ENCODE peak calls at places on chromosome 20, in seven cellular contexts. One of them, this sample, is unnamed.

GRCh38 chr20:61599061-61599930 is 347.2 kb downstream of the CDH4 start:
- DNase-seq in GM23338: peak; percentile 64
- DNase-seq in AG10803: no peak
- DNase-seq in lower leg skin: no peak
- DNase-seq in AG04450: no peak
- DNase-seq in psoas muscle: no peak
- DNase-seq in upper lobe of right lung: no peak
- DNase-seq in this sample: no peak

GRCh38 chr20:18645851-18646250 is 58.0 kb downstream of the DTD1 start:
- DNase-seq in GM23338: peak; percentile 32
- DNase-seq in psoas muscle: no peak
- DNase-seq in AG04450: no peak
- DNase-seq in upper lobe of right lung: no peak
- DNase-seq in AG10803: peak; percentile 17
- DNase-seq in lower leg skin: no peak
- DNase-seq in this sample: no peak

GRCh38 chr20:20085812-20086211 is 33.5 kb downstream of the CFAP61 start:
- DNase-seq in lower leg skin: no peak
- DNase-seq in GM23338: no peak
- DNase-seq in AG10803: no peak
- DNase-seq in AG04450: no peak
- DNase-seq in upper lobe of right lung: no peak
- DNase-seq in psoas muscle: no peak
- DNase-seq in this sample: peak; percentile 5

GRCh38 chr20:41205313-41205712 is 68.0 kb downstream of the PLCG1 start:
- DNase-seq in AG10803: no peak
- DNase-seq in AG04450: no peak
- DNase-seq in GM23338: no peak
- DNase-seq in lower leg skin: no peak
- DNase-seq in upper lobe of right lung: no peak
- DNase-seq in psoas muscle: no peak
- DNase-seq in this sample: no peak

GRCh38 chr20:47272893-47273590 is 83.5 kb downstream of the ZMYND8 start:
- DNase-seq in psoas muscle: no peak
- DNase-seq in lower leg skin: peak; percentile 60
- DNase-seq in upper lobe of right lung: no peak
- DNase-seq in GM23338: peak; percentile 85
- DNase-seq in AG10803: peak; percentile 62
- DNase-seq in AG04450: peak; percentile 20
- DNase-seq in this sample: peak; percentile 81

GRCh38 chr20:43859994-43860393 is 54.7 kb upstream of the TOX2 start:
- DNase-seq in lower leg skin: no peak
- DNase-seq in GM23338: no peak
- DNase-seq in upper lobe of right lung: no peak
- DNase-seq in AG04450: no peak
- DNase-seq in psoas muscle: no peak
- DNase-seq in AG10803: no peak
- DNase-seq in this sample: no peak

GRCh38 chr20:37994512-37994911 is 38.7 kb downstream of the TTI1 start:
- DNase-seq in psoas muscle: peak; percentile 32
- DNase-seq in AG04450: peak; percentile 23
- DNase-seq in upper lobe of right lung: peak; percentile 77
- DNase-seq in lower leg skin: no peak
- DNase-seq in AG10803: peak; percentile 41
- DNase-seq in GM23338: no peak
- DNase-seq in this sample: no peak

GRCh38 chr20:51586005-51586440 is 43.5 kb upstream of the NFATC2 start:
- DNase-seq in upper lobe of right lung: no peak
- DNase-seq in GM23338: no peak
- DNase-seq in psoas muscle: no peak
- DNase-seq in AG04450: no peak
- DNase-seq in AG10803: peak; percentile 99
- DNase-seq in lower leg skin: no peak
- DNase-seq in this sample: peak; percentile 92

GRCh38 chr20:45857836-45858250 is 429 bp downstream of the ZSWIM3 start:
- DNase-seq in GM23338: peak; percentile 76
- DNase-seq in lower leg skin: no peak
- DNase-seq in AG04450: no peak
- DNase-seq in psoas muscle: no peak
- DNase-seq in AG10803: no peak
- DNase-seq in upper lobe of right lung: no peak
- DNase-seq in this sample: no peak

GRCh38 chr20:20791664-20792568 is 79.5 kb upstream of the RALGAPA2 start:
- DNase-seq in AG10803: no peak
- DNase-seq in AG04450: no peak
- DNase-seq in psoas muscle: no peak
- DNase-seq in lower leg skin: peak; percentile 77
- DNase-seq in GM23338: no peak
- DNase-seq in upper lobe of right lung: no peak
- DNase-seq in this sample: no peak

GRCh38 chr20:54170026-54170471 is 3.7 kb downstream of the CYP24A1 start:
- DNase-seq in psoas muscle: no peak
- DNase-seq in AG10803: no peak
- DNase-seq in AG04450: no peak
- DNase-seq in upper lobe of right lung: no peak
- DNase-seq in GM23338: no peak
- DNase-seq in lower leg skin: no peak
- DNase-seq in this sample: no peak

GRCh38 chr20:10093087-10093591 is 58.4 kb downstream of the ANKEF1 start:
- DNase-seq in psoas muscle: no peak
- DNase-seq in lower leg skin: no peak
- DNase-seq in GM23338: no peak
- DNase-seq in AG04450: peak; percentile 10
- DNase-seq in upper lobe of right lung: no peak
- DNase-seq in AG10803: peak; percentile 72
- DNase-seq in this sample: peak; percentile 47

GRCh38 chr20:20593447-20594170 is 118.8 kb downstream of the RALGAPA2 start:
- DNase-seq in psoas muscle: no peak
- DNase-seq in upper lobe of right lung: no peak
- DNase-seq in AG10803: peak; percentile 50
- DNase-seq in AG04450: peak; percentile 36
- DNase-seq in GM23338: peak; percentile 91
- DNase-seq in lower leg skin: no peak
- DNase-seq in this sample: peak; percentile 57

GRCh38 chr20:46984391-46984790 is 89.7 kb downstream of the EYA2 start:
- DNase-seq in AG10803: peak; percentile 70
- DNase-seq in AG04450: no peak
- DNase-seq in psoas muscle: no peak
- DNase-seq in upper lobe of right lung: no peak
- DNase-seq in GM23338: no peak
- DNase-seq in lower leg skin: peak; percentile 40
- DNase-seq in this sample: peak; percentile 71

GRCh38 chr20:63314566-63315239 is 21.7 kb downstream of the COL20A1 start:
- DNase-seq in GM23338: no peak
- DNase-seq in lower leg skin: no peak
- DNase-seq in upper lobe of right lung: peak; percentile 46
- DNase-seq in AG10803: no peak
- DNase-seq in psoas muscle: peak; percentile 7
- DNase-seq in AG04450: no peak
- DNase-seq in this sample: no peak

GRCh38 chr20:25576783-25577530 is 8.4 kb downstream of the NINL start:
- DNase-seq in GM23338: no peak
- DNase-seq in psoas muscle: no peak
- DNase-seq in upper lobe of right lung: no peak
- DNase-seq in lower leg skin: no peak
- DNase-seq in AG10803: no peak
- DNase-seq in AG04450: no peak
- DNase-seq in this sample: no peak

DNA sequence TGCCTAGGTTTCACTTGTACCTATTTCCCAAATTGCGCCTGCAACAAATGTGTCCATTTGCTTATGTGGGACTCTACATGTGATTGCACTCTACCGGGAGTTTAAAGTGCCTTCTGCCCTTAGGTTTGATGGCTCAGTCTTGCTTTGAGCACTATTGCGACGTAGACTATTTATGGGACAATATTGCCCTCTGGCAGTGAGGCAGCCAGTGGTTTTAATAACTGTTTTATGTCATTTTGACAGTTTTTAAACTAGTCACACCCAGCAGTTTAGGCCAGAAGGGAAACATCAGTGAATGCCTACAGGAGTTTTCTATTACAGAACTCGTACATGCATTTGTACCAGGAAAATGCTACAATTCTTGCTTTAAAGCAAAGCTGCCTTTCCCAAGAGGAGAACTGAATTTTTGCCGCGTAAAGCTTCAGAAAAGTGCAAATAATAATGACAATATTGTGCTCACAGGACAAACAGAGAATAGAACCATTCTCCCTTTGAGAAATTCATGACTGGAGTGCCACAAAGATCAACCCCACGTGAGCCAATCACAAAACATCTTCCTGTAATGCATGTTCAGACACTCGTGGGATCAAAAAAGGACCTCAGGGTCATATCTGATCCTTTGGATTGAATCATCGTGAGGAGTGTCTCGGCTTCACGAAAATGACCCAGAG is 813.6 kb downstream of the KIF16B start:
- DNase-seq in AG04450: no peak
- DNase-seq in lower leg skin: no peak
- DNase-seq in AG10803: peak; percentile 8
- DNase-seq in upper lobe of right lung: no peak
- DNase-seq in psoas muscle: no peak
- DNase-seq in GM23338: no peak
- DNase-seq in this sample: no peak
- H3K4me3 ChIP-seq in AG04450: no peak overlapping the region
- H3K4me3 ChIP-seq in lower leg skin: no peak overlapping the region
- H3K4me3 ChIP-seq in AG10803: no peak overlapping the region
- H3K4me3 ChIP-seq in upper lobe of right lung: no peak overlapping the region
- H3K4me3 ChIP-seq in psoas muscle: no peak overlapping the region
- H3K4me3 ChIP-seq in GM23338: no peak overlapping the region
- H3K4me3 ChIP-seq in this sample: no peak overlapping the region

GRCh38 chr20:35279533-35280174 is 1.7 kb upstream of the MMP24OS start:
- DNase-seq in GM23338: no peak
- DNase-seq in lower leg skin: no peak
- DNase-seq in psoas muscle: no peak
- DNase-seq in upper lobe of right lung: no peak
- DNase-seq in AG10803: no peak
- DNase-seq in AG04450: no peak
- DNase-seq in this sample: no peak

GRCh38 chr20:35277127-35277526 is 795 bp downstream of the MMP24OS start:
- DNase-seq in lower leg skin: no peak
- DNase-seq in GM23338: no peak
- DNase-seq in AG04450: no peak
- DNase-seq in AG10803: no peak
- DNase-seq in upper lobe of right lung: no peak
- DNase-seq in psoas muscle: no peak
- DNase-seq in this sample: no peak

GRCh38 chr20:35279040-35279439 is 1.1 kb upstream of the MMP24OS start:
- DNase-seq in GM23338: no peak
- DNase-seq in lower leg skin: no peak
- DNase-seq in AG10803: no peak
- DNase-seq in upper lobe of right lung: no peak
- DNase-seq in AG04450: no peak
- DNase-seq in psoas muscle: no peak
- DNase-seq in this sample: no peak

GRCh38 chr20:35276408-35276807 is 1.5 kb downstream of the MMP24OS start:
- DNase-seq in AG04450: no peak
- DNase-seq in psoas muscle: no peak
- DNase-seq in GM23338: no peak
- DNase-seq in upper lobe of right lung: no peak
- DNase-seq in AG10803: no peak
- DNase-seq in lower leg skin: no peak
- DNase-seq in this sample: no peak

DNA sequence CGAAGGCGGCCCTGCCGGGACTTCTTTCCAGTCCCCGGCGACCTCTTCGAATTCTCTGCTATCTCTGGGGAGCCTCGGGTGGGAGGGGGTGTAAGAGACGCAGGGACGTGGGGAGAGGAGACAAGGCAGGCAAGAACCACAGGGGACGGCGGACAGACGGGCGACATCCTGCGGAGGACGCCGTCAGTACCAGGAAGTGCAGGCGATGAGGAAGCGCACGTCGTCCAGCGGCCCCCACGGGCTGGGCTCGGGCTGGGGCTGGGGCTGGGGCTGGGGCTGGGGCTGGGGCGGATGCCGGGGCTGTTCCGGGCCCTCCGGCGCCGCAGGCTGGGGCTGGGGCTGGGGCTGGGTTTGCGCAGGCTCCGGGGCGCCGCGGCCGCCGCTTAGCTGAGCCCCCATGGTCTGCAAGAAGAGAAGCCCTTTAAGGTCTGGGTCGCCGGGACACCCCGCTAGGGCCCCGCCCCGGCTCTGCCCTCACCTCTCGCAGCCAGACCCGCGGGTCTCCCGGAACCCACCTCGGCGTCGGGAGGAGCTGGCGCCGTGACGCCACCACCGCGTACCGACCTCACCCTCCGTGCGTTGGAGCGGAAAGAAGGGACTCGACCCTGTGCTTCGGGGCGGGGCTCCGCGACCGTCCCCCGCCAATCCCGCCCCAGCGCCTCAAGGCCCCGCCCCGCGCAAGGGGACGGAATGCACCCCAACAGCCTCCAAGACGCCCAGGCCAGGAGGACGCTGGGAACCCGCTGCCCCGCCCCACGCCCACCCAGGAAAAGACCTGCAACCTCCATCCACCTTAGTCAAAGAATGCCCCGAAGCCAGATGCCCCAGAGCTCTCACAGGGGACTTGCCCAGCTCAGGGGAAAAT is at the start of gene MMP24OS:
- DNase-seq in AG10803: peak; percentile 82
- DNase-seq in GM23338: peak; percentile 95
- DNase-seq in psoas muscle: peak; percentile 91
- DNase-seq in upper lobe of right lung: peak; percentile 96
- DNase-seq in lower leg skin: peak; percentile 97
- DNase-seq in AG04450: peak; percentile 49
- DNase-seq in this sample: peak; percentile 74
- TF ChIP-seq CTCF in AG10803: peak; percentile 40
- TF ChIP-seq CTCF in GM23338: no peak
- TF ChIP-seq CTCF in psoas muscle: no peak
- TF ChIP-seq CTCF in upper lobe of right lung: peak; percentile 26
- TF ChIP-seq CTCF in lower leg skin: no peak
- TF ChIP-seq CTCF in AG04450: peak; percentile 17
- TF ChIP-seq CTCF in this sample: peak; percentile 33

GRCh38 chr20:35737865-35738333 is 4.2 kb downstream of the RBM39 start:
- DNase-seq in upper lobe of right lung: no peak
- DNase-seq in AG10803: no peak
- DNase-seq in lower leg skin: no peak
- DNase-seq in GM23338: no peak
- DNase-seq in psoas muscle: no peak
- DNase-seq in AG04450: no peak
- DNase-seq in this sample: no peak
- H3K4me3 ChIP-seq in upper lobe of right lung: no peak overlapping the region
- H3K4me3 ChIP-seq in AG10803: no peak overlapping the region
- H3K4me3 ChIP-seq in lower leg skin: no peak overlapping the region
- H3K4me3 ChIP-seq in GM23338: no peak overlapping the region
- H3K4me3 ChIP-seq in psoas muscle: peak overlapping the region; percentile 94
- H3K4me3 ChIP-seq in AG04450: no peak overlapping the region
- H3K4me3 ChIP-seq in this sample: no peak overlapping the region

GRCh38 chr20:33211817-33212424 is 5.2 kb upstream of the BPIFA3 start:
- DNase-seq in AG04450: no peak
- DNase-seq in upper lobe of right lung: no peak
- DNase-seq in psoas muscle: no peak
- DNase-seq in GM23338: peak; percentile 93
- DNase-seq in AG10803: peak; percentile 53
- DNase-seq in lower leg skin: no peak
- DNase-seq in this sample: peak; percentile 18
- TF ChIP-seq CTCF in AG04450: peak; percentile 43
- TF ChIP-seq CTCF in upper lobe of right lung: peak; percentile 44
- TF ChIP-seq CTCF in psoas muscle: no peak
- TF ChIP-seq CTCF in GM23338: peak; percentile 69
- TF ChIP-seq CTCF in AG10803: peak; percentile 55
- TF ChIP-seq CTCF in lower leg skin: no peak
- TF ChIP-seq CTCF in this sample: peak; percentile 37